ENCODE peak calls at places on chromosome 10, in seven cellular contexts. L, J, D, P, X, H and Z are unnamed samples.

GRCh38 chr10:404341-404740 is 269.1 kb downstream of the ZMYND11 start:
- DNase-seq in L (peak), J (peak), D (no peak), P (peak), X (peak), H (no peak), Z (no peak)

GRCh38 chr10:24383681-24384106 is 174.8 kb downstream of the KIAA1217 start:
- DNase-seq in L (peak), J (peak), D (peak), P (peak), X (peak), H (no peak), Z (peak)

GRCh38 chr10:104331208-104331838 is 6.9 kb downstream of the ITPRIP start:
- DNase-seq in L (no peak), J (no peak), D (peak), P (no peak), X (peak), H (no peak), Z (peak)

GRCh38 chr10:102963237-102963886 is 45.3 kb downstream of the CNNM2 start:
- DNase-seq in L (peak), J (no peak), D (no peak), P (peak), X (peak), H (no peak), Z (no peak)

GRCh38 chr10:103273026-103273425 is 3.9 kb upstream of the INA start:
- DNase-seq in L (peak), J (peak), D (no peak), P (peak), X (peak), H (no peak), Z (peak)

GRCh38 chr10:79223346-79224048 is 123.8 kb upstream of the PPIF start:
- DNase-seq in L (no peak), J (no peak), D (peak), P (no peak), X (no peak), H (no peak), Z (no peak)

GRCh38 chr10:29805134-29805691 is 170.4 kb upstream of the SVIL start:
- DNase-seq in L (no peak), J (no peak), D (no peak), P (no peak), X (no peak), H (no peak), Z (no peak)

GRCh38 chr10:4650572-4650971 is 175.4 kb upstream of the AKR1E2 start:
- DNase-seq in L (peak), J (peak), D (no peak), P (peak), X (peak), H (no peak), Z (no peak)

GRCh38 chr10:64430690-64431323 is 909.6 kb downstream of the REEP3 start:
- DNase-seq in L (no peak), J (peak), D (peak), P (no peak), X (no peak), H (peak), Z (peak)

GRCh38 chr10:89923661-89924060 is 222.3 kb downstream of the KIF20B start:
- DNase-seq in L (no peak), J (no peak), D (no peak), P (no peak), X (no peak), H (no peak), Z (no peak)

GRCh38 chr10:116255931-116256748 is 16.9 kb downstream of the GFRA1 start:
- DNase-seq in L (no peak), J (no peak), D (no peak), P (no peak), X (no peak), H (no peak), Z (no peak)

GRCh38 chr10:116868722-116869121 is 19.4 kb downstream of the ENO4 start:
- DNase-seq in L (no peak), J (no peak), D (no peak), P (no peak), X (no peak), H (no peak), Z (no peak)

GRCh38 chr10:100506596-100507356 is 12.9 kb downstream of the SEC31B start:
- DNase-seq in L (no peak), J (peak), D (no peak), P (no peak), X (peak), H (no peak), Z (peak)

GRCh38 chr10:115432188-115432819 is 339.1 kb downstream of the ATRNL1 start:
- DNase-seq in L (peak), J (peak), D (peak), P (no peak), X (no peak), H (no peak), Z (peak)

GRCh38 chr10:50470345-50470744 is 153.4 kb downstream of the SGMS1 start:
- DNase-seq in L (no peak), J (no peak), D (peak), P (no peak), X (no peak), H (no peak), Z (no peak)

GRCh38 chr10:102267748-102268147 is 22.4 kb downstream of the GBF1 start:
- DNase-seq in L (no peak), J (peak), D (no peak), P (no peak), X (peak), H (no peak), Z (peak)

GRCh38 chr10:74223755-74224530 is 72.9 kb downstream of the ADK start:
- DNase-seq in L (no peak), J (peak), D (no peak), P (no peak), X (peak), H (no peak), Z (peak)

GRCh38 chr10:125011926-125012705 is 70.2 kb downstream of the ZRANB1 start:
- DNase-seq in L (no peak), J (no peak), D (no peak), P (no peak), X (no peak), H (no peak), Z (no peak)

GRCh38 chr10:72094574-72094973 is 6.2 kb upstream of the SPOCK2 start:
- DNase-seq in L (no peak), J (no peak), D (no peak), P (no peak), X (no peak), H (no peak), Z (no peak)

GRCh38 chr10:91214906-91215305 is 5.6 kb upstream of the PCGF5 start:
- DNase-seq in L (no peak), J (no peak), D (no peak), P (no peak), X (no peak), H (no peak), Z (no peak)

GRCh38 chr10:57624856-57625592 is 642.7 kb downstream of the IPMK start:
- DNase-seq in L (no peak), J (no peak), D (no peak), P (no peak), X (no peak), H (no peak), Z (no peak)

GRCh38 chr10:31186225-31187010 is 132.6 kb upstream of the ZEB1 start:
- DNase-seq in L (no peak), J (peak), D (peak), P (no peak), X (no peak), H (no peak), Z (no peak)